ENCODE peak calls at places on chromosomes 3 and 15, in nine cellular contexts. L is SK-N-SH, N is tibial nerve, S is transverse colon, X is stomach, Z is A549, D is ovary, U is HepG2, B is esophagus muscularis mucosa. M is an unnamed sample.

GRCh38 chr3:171258316-171258715 is 201.9 kb downstream of the TNIK start:
- DNase-seq in S (no peak), D (no peak), L (no peak), B (no peak), Z (no peak), N (no peak), X (no peak), U (no peak), M (no peak)

GRCh38 chr3:151230644-151231043 is 27.6 kb upstream of the GPR171 start:
- DNase-seq in L (no peak), U (no peak), S (no peak), B (no peak), D (no peak), N (no peak), Z (no peak), X (no peak), M (no peak)

GRCh38 chr3:114319453-114319852 is 25.6 kb downstream of the TIGIT start:
- DNase-seq in B (no peak), S (no peak), U (peak; percentile 54), X (no peak), D (no peak), N (no peak), L (no peak), Z (peak; percentile 30), M (no peak)

GRCh38 chr3:71658131-71658530 is 67.1 kb downstream of the EIF4E3 start:
- DNase-seq in Z (peak; percentile 28), U (no peak), D (peak; percentile 82), X (peak; percentile 98), N (peak; percentile 61), L (no peak), S (peak; percentile 72), B (no peak), M (no peak)

GRCh38 chr3:55161256-55161655 is 233.4 kb upstream of the LRTM1 start:
- DNase-seq in Z (no peak), D (no peak), U (no peak), S (no peak), X (no peak), B (peak; percentile 55), L (no peak), N (no peak), M (no peak)

GRCh38 chr3:14402304-14402811 is at the start of gene SLC6A6:
- DNase-seq in L (peak; percentile 96), Z (peak; percentile 97), B (peak; percentile 99), N (peak; percentile 95), D (peak; percentile 96), U (peak; percentile 95), S (peak; percentile 96), X (peak; percentile 98), M (peak; percentile 99)

GRCh38 chr3:5840091-5840490 is 652.6 kb downstream of the EDEM1 start:
- DNase-seq in B (no peak), L (no peak), U (no peak), Z (no peak), S (no peak), X (no peak), D (no peak), N (no peak), M (no peak)

GRCh38 chr15:74620636-74621545 is 5.3 kb downstream of the CLK3 start:
- DNase-seq in Z (peak; percentile 80), B (no peak), S (peak; percentile 78), N (peak; percentile 50), U (peak; percentile 79), L (peak; percentile 89), X (peak; percentile 71), D (no peak), M (peak; percentile 52)

GRCh38 chr15:41969851-41970431 is 2.4 kb downstream of the EHD4 start:
- DNase-seq in D (no peak), Z (no peak), X (peak; percentile 25), L (no peak), U (no peak), S (peak; percentile 19), N (no peak), B (no peak), M (no peak)

GRCh38 chr3:7410782-7411181 is 549.9 kb downstream of the GRM7 start:
- DNase-seq in U (no peak), X (no peak), N (no peak), Z (no peak), S (no peak), B (no peak), L (no peak), D (no peak), M (no peak)

GRCh38 chr3:42051384-42052131 is 39.6 kb upstream of the TRAK1 start:
- DNase-seq in X (no peak), S (no peak), Z (no peak), L (no peak), D (no peak), N (no peak), U (no peak), B (no peak), M (no peak)

DNA sequence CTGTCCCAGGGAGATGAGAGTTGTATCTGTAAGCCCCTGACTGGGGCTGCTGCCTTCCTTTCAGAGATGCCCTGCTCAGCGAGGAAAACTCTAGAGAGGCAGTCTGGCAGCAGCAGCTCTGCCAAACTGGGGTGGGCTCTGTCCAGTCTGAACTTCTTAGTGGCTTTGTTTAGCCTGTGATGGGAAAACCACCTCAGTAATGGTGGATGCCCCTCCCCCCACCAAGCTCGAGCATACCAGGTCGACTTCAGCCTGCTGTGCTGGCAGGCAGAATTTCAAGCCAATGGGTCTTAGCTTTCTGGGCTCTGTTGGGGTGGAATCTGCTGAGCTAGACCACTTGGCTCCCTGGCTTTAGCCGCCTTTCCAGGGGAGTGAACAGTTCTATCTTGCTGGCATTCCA is 218.3 kb downstream of the TUSC7 start:
- DNase-seq in Z (no peak), S (no peak), L (no peak), X (no peak), D (no peak), B (no peak), U (no peak), N (no peak), M (no peak)
- H3K4me3 ChIP-seq in Z (no peak overlapping the region), S (no peak overlapping the region), L (no peak overlapping the region), X (no peak overlapping the region), D (no peak overlapping the region), B (no peak overlapping the region), U (no peak overlapping the region), N (no peak overlapping the region), M (no peak overlapping the region)

GRCh38 chr3:26233374-26233773 is 389.2 kb upstream of the LRRC3B start:
- DNase-seq in Z (no peak), S (no peak), B (no peak), N (no peak), X (no peak), U (no peak), L (no peak), D (no peak), M (no peak)

GRCh38 chr3:26236511-26236910 is 386.1 kb upstream of the LRRC3B start:
- DNase-seq in B (no peak), L (no peak), U (no peak), Z (no peak), X (no peak), S (no peak), N (no peak), D (no peak), M (no peak)

GRCh38 chr3:26236991-26237682 is 385.4 kb upstream of the LRRC3B start:
- DNase-seq in Z (no peak), S (no peak), U (no peak), B (no peak), L (no peak), D (no peak), X (no peak), N (no peak), M (no peak)
- TF ChIP-seq EP300 in Z (no peak), S (no peak), U (no peak), B (no peak), L (no peak), D (no peak), X (no peak), N (no peak), M (no peak)

DNA sequence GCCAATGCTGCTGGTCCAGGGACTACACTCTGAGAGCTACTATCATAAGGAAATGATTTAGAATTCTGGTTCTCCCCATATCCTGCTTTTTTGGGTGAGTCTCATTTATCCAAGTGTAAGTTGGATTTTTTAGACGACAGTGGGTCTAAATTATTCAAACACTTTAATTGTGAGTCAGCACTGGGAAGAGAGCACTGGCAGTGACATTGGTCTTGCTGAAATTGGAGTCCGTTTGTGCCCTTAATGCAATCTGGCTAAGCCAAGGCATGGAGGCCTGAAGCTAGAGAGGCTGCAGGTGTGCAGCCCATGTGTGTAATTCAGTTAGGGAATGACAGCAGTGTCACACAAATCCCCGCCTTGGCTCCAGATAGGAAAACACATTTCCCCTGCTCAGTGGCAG is 197.9 kb downstream of the CD47 start:
- DNase-seq in X (no peak), U (no peak), Z (no peak), L (no peak), S (no peak), D (no peak), B (no peak), N (no peak), M (no peak)
- H3K4me1 ChIP-seq in X (no peaks in the 10 kb centered on the region), U (no peaks in the 10 kb centered on the region), Z (no peaks in the 10 kb centered on the region), L (no peaks in the 10 kb centered on the region), S (no peaks in the 10 kb centered on the region), D (peaks cover 2% of the 10 kb centered on the region), B (no peaks in the 10 kb centered on the region), N (no peaks in the 10 kb centered on the region), M (no peaks in the 10 kb centered on the region)

DNA sequence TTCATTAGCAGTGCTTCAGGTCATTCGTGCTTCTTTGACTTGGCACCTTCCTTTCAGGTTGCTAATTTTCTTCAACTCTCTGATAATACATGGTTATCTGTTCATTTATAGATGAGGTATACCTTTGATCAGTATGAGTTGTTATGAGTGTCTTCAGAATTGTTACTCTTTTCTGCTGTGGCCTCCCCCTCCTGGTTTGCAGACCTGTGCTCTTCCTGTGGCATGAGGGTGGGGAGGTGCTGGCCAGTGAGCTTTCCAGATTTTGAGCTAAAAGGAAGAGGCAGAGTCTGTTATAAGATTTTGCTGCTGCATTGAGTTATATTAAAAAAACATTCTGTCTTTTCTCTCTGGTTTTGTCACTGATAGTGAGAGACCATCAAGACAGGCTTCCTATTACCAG is 30.8 kb upstream of the GOLGA6L9 start:
- DNase-seq in S (no peak), L (no peak), D (no peak), N (no peak), U (no peak), X (no peak), Z (no peak), B (no peak), M (no peak)
- H3K4me3 ChIP-seq in S (no peak overlapping the region), L (no peak overlapping the region), D (no peak overlapping the region), N (no peak overlapping the region), U (no peak overlapping the region), X (no peak overlapping the region), Z (no peak overlapping the region), B (no peak overlapping the region), M (no peak overlapping the region)

GRCh38 chr3:125042725-125043406 is 12.9 kb downstream of the HEG1 start:
- DNase-seq in B (no peak), D (peak; percentile 59), S (no peak), L (no peak), Z (no peak), X (no peak), N (peak; percentile 44), U (no peak), M (no peak)
- TF ChIP-seq EP300 in B (no peak), D (no peak), S (no peak), L (no peak), Z (no peak), X (no peak), N (peak; percentile 39), U (no peak), M (no peak)